ENCODE peak calls at places on chromosome 5, in four cellular contexts. W, L, U and G are unnamed samples.

GRCh38 chr5:149271717-149272558 is at the start of gene AFAP1L1:
- DNase-seq in W (peak), L (peak), U (peak), G (peak)

GRCh38 chr5:15691536-15691935 is 191.6 kb downstream of the FBXL7 start:
- DNase-seq in W (no peak), L (no peak), U (peak), G (no peak)

GRCh38 chr5:74919487-74919886 is 53.3 kb upstream of the FAM169A start:
- DNase-seq in W (peak), L (no peak), U (peak), G (peak)

GRCh38 chr5:54959673-54960418 is 25.5 kb downstream of the ESM1 start:
- DNase-seq in W (no peak), L (peak), U (peak), G (peak)

GRCh38 chr5:69512740-69513260 is 20.2 kb downstream of the OCLN start:
- DNase-seq in W (no peak), L (no peak), U (peak), G (no peak)

GRCh38 chr5:34047147-34047546 is 4.1 kb upstream of the C1QTNF3 start:
- DNase-seq in W (no peak), L (no peak), U (no peak), G (no peak)

GRCh38 chr5:170278611-170279500 is 18.7 kb downstream of the LCP2 start:
- DNase-seq in W (no peak), L (no peak), U (no peak), G (peak)

GRCh38 chr5:77645158-77645994 is 6.9 kb upstream of the OTP start:
- DNase-seq in W (no peak), L (peak), U (no peak), G (peak)

GRCh38 chr5:55062039-55062779 is 38.2 kb downstream of the GZMK start:
- DNase-seq in W (no peak), L (no peak), U (no peak), G (no peak)

GRCh38 chr5:43193171-43193951 is 1.3 kb downstream of the NIM1K start:
- DNase-seq in W (peak), L (no peak), U (peak), G (peak)

GRCh38 chr5:146078566-146078965 is 26.8 kb downstream of the PLAC8L1 start:
- DNase-seq in W (no peak), L (no peak), U (no peak), G (no peak)

GRCh38 chr5:107218457-107219193 is 452.1 kb downstream of the EFNA5 start:
- DNase-seq in W (no peak), L (no peak), U (peak), G (no peak)

GRCh38 chr5:75571547-75571946 is 39.7 kb upstream of the ANKDD1B start:
- DNase-seq in W (no peak), L (no peak), U (no peak), G (no peak)

GRCh38 chr5:159905496-159905895 is 10.8 kb upstream of the ADRA1B start:
- DNase-seq in W (no peak), L (peak), U (peak), G (peak)

GRCh38 chr5:141767671-141768070 is 85.6 kb upstream of the ARAP3 start:
- DNase-seq in W (no peak), L (no peak), U (no peak), G (no peak)

GRCh38 chr5:168327994-168328393 is 36.5 kb downstream of the WWC1 start:
- DNase-seq in W (no peak), L (no peak), U (peak), G (no peak)

GRCh38 chr5:151742870-151743294 is 15.5 kb downstream of the ATOX1 start:
- DNase-seq in W (peak), L (peak), U (peak), G (peak)

GRCh38 chr5:141518616-141519015 is 29.7 kb downstream of the PCDHGC5 start:
- DNase-seq in W (no peak), L (no peak), U (peak), G (no peak)

GRCh38 chr5:149404746-149405549 is 25.9 kb upstream of the IL17B start:
- DNase-seq in W (no peak), L (peak), U (peak), G (no peak)

GRCh38 chr5:91114658-91115057 is 268.5 kb downstream of the ARRDC3 start:
- DNase-seq in W (no peak), L (no peak), U (no peak), G (no peak)

GRCh38 chr5:59042683-59043082 is 459.8 kb downstream of the RAB3C start:
- DNase-seq in W (no peak), L (no peak), U (peak), G (no peak)

GRCh38 chr5:97101189-97101910 is 41.1 kb downstream of the LIX1 start:
- DNase-seq in W (no peak), L (no peak), U (no peak), G (no peak)

GRCh38 chr5:180910735-180911134 is 11.8 kb downstream of the BTNL8 start:
- DNase-seq in W (no peak), L (no peak), U (no peak), G (no peak)

GRCh38 chr5:66810747-66811355 is 214.7 kb downstream of the MAST4 start:
- DNase-seq in W (no peak), L (no peak), U (no peak), G (peak)

GRCh38 chr5:57215629-57216195 is 41.9 kb downstream of the GPBP1 start:
- DNase-seq in W (no peak), L (no peak), U (peak), G (no peak)

GRCh38 chr5:136018814-136019777 is 9.7 kb upstream of the TGFBI start:
- DNase-seq in W (no peak), L (no peak), U (peak), G (no peak)